ENCODE peak calls at places on chromosomes 11 and 22, in ten cellular contexts. N, B, G, Z, Q, C, D, Y, I and R are unnamed samples.

GRCh38 chr11:64245797-64246623 is 733 bp downstream of the PPP1R14B start:
- DNase-seq in N (peak; percentile 60), B (peak; percentile 86), G (no peak), Z (peak; percentile 71), Q (no peak), C (peak; percentile 80), D (peak; percentile 88), Y (peak; percentile 98), I (peak; percentile 85), R (peak; percentile 89)

GRCh38 chr11:117384045-117384444 is 56.4 kb downstream of the CEP164 start:
- DNase-seq in N (no peak), B (no peak), G (no peak), Z (peak; percentile 58), Q (no peak), C (no peak), D (peak; percentile 87), Y (no peak), I (no peak), R (no peak)

GRCh38 chr11:15720460-15720859 is 605.7 kb downstream of the INSC start:
- DNase-seq in N (no peak), B (no peak), G (no peak), Z (no peak), Q (no peak), C (no peak), D (no peak), Y (no peak), I (no peak), R (no peak)

GRCh38 chr11:14446701-14447169 is 52.9 kb downstream of the COPB1 start:
- DNase-seq in N (no peak), B (no peak), G (no peak), Z (no peak), Q (no peak), C (no peak), D (no peak), Y (no peak), I (no peak), R (no peak)

GRCh38 chr11:2489103-2489502 is 44.3 kb downstream of the KCNQ1 start:
- DNase-seq in N (no peak), B (no peak), G (no peak), Z (no peak), Q (no peak), C (no peak), D (no peak), Y (no peak), I (no peak), R (no peak)

GRCh38 chr11:75346912-75347647 is 4.4 kb downstream of the ARRB1 start:
- DNase-seq in N (no peak), B (peak; percentile 54), G (no peak), Z (no peak), Q (no peak), C (no peak), D (no peak), Y (no peak), I (no peak), R (no peak)

GRCh38 chr11:68962527-68963250 is 18.1 kb downstream of the MRGPRD start:
- DNase-seq in N (no peak), B (no peak), G (no peak), Z (no peak), Q (no peak), C (no peak), D (no peak), Y (peak; percentile 61), I (peak; percentile 25), R (no peak)

GRCh38 chr11:123159146-123159857 is 35.7 kb downstream of the CLMP start:
- DNase-seq in N (no peak), B (no peak), G (no peak), Z (no peak), Q (no peak), C (no peak), D (no peak), Y (no peak), I (no peak), R (no peak)

GRCh38 chr11:125214466-125215204 is 50.1 kb downstream of the PKNOX2 start:
- DNase-seq in N (no peak), B (no peak), G (no peak), Z (no peak), Q (no peak), C (no peak), D (no peak), Y (no peak), I (no peak), R (no peak)

GRCh38 chr11:86069408-86070086 is 663 bp upstream of the PICALM start:
- DNase-seq in N (peak; percentile 73), B (peak; percentile 33), G (no peak), Z (peak; percentile 76), Q (no peak), C (no peak), D (peak; percentile 74), Y (no peak), I (no peak), R (peak; percentile 46)

GRCh38 chr11:1112351-1113191 is 37.9 kb downstream of the MUC2 start:
- DNase-seq in N (no peak), B (peak; percentile 42), G (no peak), Z (no peak), Q (no peak), C (no peak), D (no peak), Y (no peak), I (no peak), R (peak; percentile 15)

GRCh38 chr11:39304586-39304985 is 2154.9 kb downstream of the LRRC4C start:
- DNase-seq in N (no peak), B (no peak), G (no peak), Z (no peak), Q (no peak), C (no peak), D (no peak), Y (no peak), I (no peak), R (no peak)

GRCh38 chr11:75524576-75525432 is 937 bp downstream of the GDPD5 start:
- DNase-seq in N (peak; percentile 19), B (no peak), G (peak; percentile 54), Z (peak; percentile 48), Q (no peak), C (peak; percentile 19), D (no peak), Y (no peak), I (peak; percentile 40), R (no peak)

GRCh38 chr11:119578466-119579220 is 150.4 kb downstream of the NECTIN1 start:
- DNase-seq in N (peak; percentile 80), B (no peak), G (no peak), Z (no peak), Q (no peak), C (no peak), D (no peak), Y (peak; percentile 50), I (no peak), R (no peak)

GRCh38 chr11:47723041-47723440 is 7.9 kb upstream of the AGBL2 start:
- DNase-seq in N (no peak), B (no peak), G (no peak), Z (no peak), Q (no peak), C (no peak), D (no peak), Y (no peak), I (no peak), R (no peak)

GRCh38 chr11:61976420-61976800 is 9.0 kb upstream of the FTH1 start:
- DNase-seq in N (no peak), B (no peak), G (no peak), Z (no peak), Q (no peak), C (no peak), D (no peak), Y (peak; percentile 69), I (no peak), R (no peak)

GRCh38 chr22:18091916-18092526 is 14.2 kb downstream of the PEX26 start:
- DNase-seq in N (no peak), B (peak; percentile 89), G (no peak), Z (no peak), Q (no peak), C (peak; percentile 38), D (peak; percentile 79), Y (peak; percentile 93), I (peak; percentile 32), R (no peak)

GRCh38 chr11:128902515-128903066 is 11.4 kb downstream of the KCNJ5 start:
- DNase-seq in N (no peak), B (no peak), G (no peak), Z (no peak), Q (no peak), C (no peak), D (peak; percentile 64), Y (no peak), I (no peak), R (no peak)

GRCh38 chr22:23175817-23176644 is 4.3 kb upstream of the BCR start:
- DNase-seq in N (no peak), B (no peak), G (no peak), Z (no peak), Q (no peak), C (no peak), D (no peak), Y (no peak), I (no peak), R (no peak)

GRCh38 chr11:6268811-6269210 is 9.2 kb downstream of the CCKBR start:
- DNase-seq in N (no peak), B (no peak), G (no peak), Z (no peak), Q (no peak), C (no peak), D (no peak), Y (no peak), I (no peak), R (no peak)

GRCh38 chr22:50267591-50268390 is 2.4 kb downstream of the MAPK11 start:
- DNase-seq in N (peak; percentile 18), B (peak; percentile 55), G (no peak), Z (no peak), Q (no peak), C (peak; percentile 53), D (peak; percentile 94), Y (no peak), I (peak; percentile 59), R (no peak)

GRCh38 chr11:69249641-69250502 is 44.1 kb upstream of the MYEOV start:
- DNase-seq in N (peak; percentile 29), B (peak; percentile 26), G (no peak), Z (no peak), Q (no peak), C (no peak), D (peak; percentile 70), Y (peak; percentile 81), I (no peak), R (peak; percentile 62)

GRCh38 chr22:27223317-27224177 is 566.2 kb downstream of the MIAT start:
- DNase-seq in N (no peak), B (no peak), G (no peak), Z (peak; percentile 49), Q (no peak), C (no peak), D (peak; percentile 52), Y (no peak), I (no peak), R (no peak)

GRCh38 chr11:32779131-32779530 is 15.3 kb downstream of the CCDC73 start:
- DNase-seq in N (no peak), B (no peak), G (no peak), Z (no peak), Q (no peak), C (no peak), D (no peak), Y (no peak), I (no peak), R (no peak)

GRCh38 chr11:115672999-115673411 is 168.8 kb upstream of the CADM1 start:
- DNase-seq in N (no peak), B (no peak), G (peak; percentile 78), Z (no peak), Q (no peak), C (no peak), D (peak; percentile 75), Y (no peak), I (no peak), R (no peak)

GRCh38 chr11:65695459-65696241 is 16.4 kb upstream of the KAT5 start:
- DNase-seq in N (peak; percentile 75), B (peak; percentile 76), G (no peak), Z (no peak), Q (peak; percentile 91), C (no peak), D (no peak), Y (no peak), I (no peak), R (no peak)

GRCh38 chr11:11806586-11806985 is 35.2 kb upstream of the USP47 start:
- DNase-seq in N (no peak), B (no peak), G (no peak), Z (no peak), Q (no peak), C (no peak), D (no peak), Y (no peak), I (no peak), R (no peak)

GRCh38 chr22:27709919-27710452 is 91.6 kb downstream of the MN1 start:
- DNase-seq in N (no peak), B (no peak), G (no peak), Z (no peak), Q (no peak), C (no peak), D (no peak), Y (no peak), I (no peak), R (no peak)